ENCODE peak calls at places on chromosome 5, in four cellular contexts. One of them, this sample, is unnamed.

GRCh38 chr5:146448783-146449519 is 1.8 kb downstream of the TCERG1 start:
- DNase-seq in trophoblast cell: no peak
- DNase-seq in IMR-90: no peak
- DNase-seq in neuronal stem cell: no peak
- DNase-seq in this sample: no peak

GRCh38 chr5:148976569-148977321 is 86.1 kb downstream of the SH3TC2 start:
- DNase-seq in trophoblast cell: peak
- DNase-seq in IMR-90: peak
- DNase-seq in neuronal stem cell: no peak
- DNase-seq in this sample: peak

GRCh38 chr5:75265731-75266130 is 29.1 kb upstream of the ANKRD31 start:
- DNase-seq in trophoblast cell: no peak
- DNase-seq in IMR-90: peak
- DNase-seq in neuronal stem cell: no peak
- DNase-seq in this sample: peak

GRCh38 chr5:113053614-113054013 is 77.0 kb downstream of the DCP2 start:
- DNase-seq in trophoblast cell: peak
- DNase-seq in IMR-90: peak
- DNase-seq in neuronal stem cell: no peak
- DNase-seq in this sample: no peak

GRCh38 chr5:149264432-149265069 is 7.1 kb upstream of the AFAP1L1 start:
- DNase-seq in trophoblast cell: peak
- DNase-seq in IMR-90: no peak
- DNase-seq in neuronal stem cell: peak
- DNase-seq in this sample: peak

GRCh38 chr5:59178071-59178470 is 595.2 kb downstream of the RAB3C start:
- DNase-seq in trophoblast cell: no peak
- DNase-seq in IMR-90: no peak
- DNase-seq in neuronal stem cell: no peak
- DNase-seq in this sample: no peak

GRCh38 chr5:63094730-63095129 is 516.1 kb downstream of the LRRC70 start:
- DNase-seq in trophoblast cell: no peak
- DNase-seq in IMR-90: no peak
- DNase-seq in neuronal stem cell: no peak
- DNase-seq in this sample: no peak

GRCh38 chr5:172450453-172450852 is 3.9 kb downstream of the SH3PXD2B start:
- DNase-seq in trophoblast cell: no peak
- DNase-seq in IMR-90: no peak
- DNase-seq in neuronal stem cell: no peak
- DNase-seq in this sample: no peak

GRCh38 chr5:138289296-138289695 is 14.9 kb upstream of the GFRA3 start:
- DNase-seq in trophoblast cell: no peak
- DNase-seq in IMR-90: no peak
- DNase-seq in neuronal stem cell: no peak
- DNase-seq in this sample: no peak

GRCh38 chr5:116144103-116144502 is 59.3 kb downstream of the COMMD10 start:
- DNase-seq in trophoblast cell: no peak
- DNase-seq in IMR-90: peak
- DNase-seq in neuronal stem cell: no peak
- DNase-seq in this sample: peak

GRCh38 chr5:44862808-44863207 is 54.1 kb downstream of the MRPS30 start:
- DNase-seq in trophoblast cell: no peak
- DNase-seq in IMR-90: peak
- DNase-seq in neuronal stem cell: no peak
- DNase-seq in this sample: peak

GRCh38 chr5:12182988-12183387 is 278.7 kb upstream of the CTNND2 start:
- DNase-seq in trophoblast cell: no peak
- DNase-seq in IMR-90: no peak
- DNase-seq in neuronal stem cell: no peak
- DNase-seq in this sample: no peak

GRCh38 chr5:139667001-139667729 is 19.0 kb downstream of the CXXC5 start:
- DNase-seq in trophoblast cell: no peak
- DNase-seq in IMR-90: no peak
- DNase-seq in neuronal stem cell: no peak
- DNase-seq in this sample: no peak

GRCh38 chr5:173969167-173970049 is 19.6 kb upstream of the C5orf47 start:
- DNase-seq in trophoblast cell: peak
- DNase-seq in IMR-90: peak
- DNase-seq in neuronal stem cell: no peak
- DNase-seq in this sample: peak

GRCh38 chr5:2905741-2906140 is 154.3 kb upstream of the IRX2 start:
- DNase-seq in trophoblast cell: no peak
- DNase-seq in IMR-90: no peak
- DNase-seq in neuronal stem cell: no peak
- DNase-seq in this sample: no peak

GRCh38 chr5:151095341-151096000 is 14.6 kb upstream of the TNIP1 start:
- DNase-seq in trophoblast cell: peak
- DNase-seq in IMR-90: no peak
- DNase-seq in neuronal stem cell: no peak
- DNase-seq in this sample: peak

GRCh38 chr5:1655496-1656270 is 131.9 kb upstream of the LPCAT1 start:
- DNase-seq in trophoblast cell: no peak
- DNase-seq in IMR-90: no peak
- DNase-seq in neuronal stem cell: no peak
- DNase-seq in this sample: no peak

GRCh38 chr5:154285661-154286408 is 95.3 kb downstream of the GALNT10 start:
- DNase-seq in trophoblast cell: no peak
- DNase-seq in IMR-90: peak
- DNase-seq in neuronal stem cell: no peak
- DNase-seq in this sample: peak

GRCh38 chr5:159456722-159457462 is 126.6 kb upstream of the IL12B start:
- DNase-seq in trophoblast cell: no peak
- DNase-seq in IMR-90: peak
- DNase-seq in neuronal stem cell: no peak
- DNase-seq in this sample: peak

GRCh38 chr5:74199005-74199404 is 441.5 kb downstream of the ENC1 start:
- DNase-seq in trophoblast cell: no peak
- DNase-seq in IMR-90: peak
- DNase-seq in neuronal stem cell: no peak
- DNase-seq in this sample: no peak

GRCh38 chr5:44385236-44385940 is 3.8 kb downstream of the FGF10 start:
- DNase-seq in trophoblast cell: no peak
- DNase-seq in IMR-90: no peak
- DNase-seq in neuronal stem cell: no peak
- DNase-seq in this sample: no peak

GRCh38 chr5:76582252-76583162 is 40.7 kb downstream of the F2RL2 start:
- DNase-seq in trophoblast cell: peak
- DNase-seq in IMR-90: peak
- DNase-seq in neuronal stem cell: no peak
- DNase-seq in this sample: peak

DNA sequence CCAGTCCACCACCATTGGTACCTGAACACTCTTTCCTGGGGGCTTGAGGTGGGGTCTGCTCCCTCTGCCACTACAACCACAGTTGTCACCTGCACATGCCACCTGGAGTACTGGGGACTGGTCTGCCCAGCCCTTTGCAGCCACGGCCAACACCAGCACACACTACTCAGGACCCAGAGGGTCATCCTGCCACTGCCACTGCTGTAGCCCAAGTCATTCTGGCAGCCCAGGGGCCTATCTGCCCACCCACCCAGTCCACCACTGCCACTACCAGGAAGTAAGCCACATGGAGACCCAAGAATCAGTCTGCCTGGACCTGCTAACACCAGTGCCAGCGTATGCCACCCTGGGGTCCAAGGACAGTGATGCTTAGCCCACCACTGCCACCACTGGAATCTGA is 302.4 kb upstream of the TRPC7 start:
- DNase-seq in trophoblast cell: no peak
- DNase-seq in IMR-90: no peak
- DNase-seq in neuronal stem cell: no peak
- DNase-seq in this sample: no peak
- H4K8ac ChIP-seq in trophoblast cell: no peak
- H4K8ac ChIP-seq in IMR-90: no peak
- H4K8ac ChIP-seq in neuronal stem cell: no peak
- H4K8ac ChIP-seq in this sample: no peak

GRCh38 chr5:136007271-136007670 is 21.5 kb upstream of the TGFBI start:
- DNase-seq in trophoblast cell: no peak
- DNase-seq in IMR-90: no peak
- DNase-seq in neuronal stem cell: no peak
- DNase-seq in this sample: no peak

GRCh38 chr5:136005371-136005770 is 23.4 kb upstream of the TGFBI start:
- DNase-seq in trophoblast cell: no peak
- DNase-seq in IMR-90: no peak
- DNase-seq in neuronal stem cell: no peak
- DNase-seq in this sample: no peak

GRCh38 chr5:136006164-136006563 is 22.6 kb upstream of the TGFBI start:
- DNase-seq in trophoblast cell: no peak
- DNase-seq in IMR-90: peak
- DNase-seq in neuronal stem cell: no peak
- DNase-seq in this sample: no peak

GRCh38 chr5:136004436-136004835 is 24.4 kb upstream of the TGFBI start:
- DNase-seq in trophoblast cell: no peak
- DNase-seq in IMR-90: peak
- DNase-seq in neuronal stem cell: no peak
- DNase-seq in this sample: no peak

GRCh38 chr5:136006767-136007251 is 22.0 kb upstream of the TGFBI start:
- DNase-seq in trophoblast cell: peak
- DNase-seq in IMR-90: peak
- DNase-seq in neuronal stem cell: no peak
- DNase-seq in this sample: peak
- H2BK120ac ChIP-seq in trophoblast cell: peak
- H2BK120ac ChIP-seq in IMR-90: peak
- H2BK120ac ChIP-seq in neuronal stem cell: no peak
- H2BK120ac ChIP-seq in this sample: no peak

GRCh38 chr5:10691826-10692785 is 68.9 kb downstream of the DAP start:
- DNase-seq in trophoblast cell: peak
- DNase-seq in IMR-90: peak
- DNase-seq in neuronal stem cell: no peak
- DNase-seq in this sample: peak
- H4K8ac ChIP-seq in trophoblast cell: peak
- H4K8ac ChIP-seq in IMR-90: peak
- H4K8ac ChIP-seq in neuronal stem cell: no peak
- H4K8ac ChIP-seq in this sample: no peak

GRCh38 chr5:132260714-132261615 is 3.5 kb downstream of the PDLIM4 start:
- DNase-seq in trophoblast cell: no peak
- DNase-seq in IMR-90: peak
- DNase-seq in neuronal stem cell: no peak
- DNase-seq in this sample: no peak
- H2BK120ac ChIP-seq in trophoblast cell: no peak
- H2BK120ac ChIP-seq in IMR-90: peak
- H2BK120ac ChIP-seq in neuronal stem cell: no peak
- H2BK120ac ChIP-seq in this sample: no peak

GRCh38 chr5:58042933-58043606 is 416.8 kb downstream of the PLK2 start:
- DNase-seq in trophoblast cell: peak
- DNase-seq in IMR-90: peak
- DNase-seq in neuronal stem cell: no peak
- DNase-seq in this sample: peak
- H4K8ac ChIP-seq in trophoblast cell: no peak
- H4K8ac ChIP-seq in IMR-90: no peak
- H4K8ac ChIP-seq in neuronal stem cell: no peak
- H4K8ac ChIP-seq in this sample: no peak